ENCODE peak calls at places on chromosomes 2 and 18, in four cellular contexts. E, R, M and S are unnamed samples.

GRCh38 chr2:145751155-145751554 is 1231.2 kb upstream of the ZEB2 start:
- DNase-seq in E (no peak), M (no peak), R (no peak), S (no peak)

GRCh38 chr18:32138332-32138731 is 46.7 kb downstream of the RNF138 start:
- DNase-seq in M (no peak), E (no peak), R (no peak), S (no peak)

GRCh38 chr2:18603867-18604572 is 14.7 kb upstream of the NT5C1B start:
- DNase-seq in E (no peak), M (no peak), R (no peak), S (no peak)

GRCh38 chr2:20803287-20803686 is 19.6 kb downstream of the LDAH start:
- DNase-seq in R (no peak), M (no peak), E (no peak), S (no peak)

GRCh38 chr2:219496781-219497494 is 1.8 kb upstream of the GMPPA start:
- DNase-seq in E (peak; percentile 80), M (no peak), R (peak; percentile 38), S (no peak)

GRCh38 chr2:240232264-240232915 is 91.9 kb upstream of the OTOS start:
- DNase-seq in E (peak; percentile 67), M (no peak), R (peak; percentile 7), S (no peak)

GRCh38 chr2:42274872-42275271 is 86.1 kb downstream of the COX7A2L start:
- DNase-seq in R (no peak), E (no peak), M (no peak), S (no peak)

GRCh38 chr18:39596891-39597290 is 2031.3 kb upstream of the CELF4 start:
- DNase-seq in R (peak; percentile 16), M (no peak), E (no peak), S (no peak)

GRCh38 chr2:240227538-240228428 is 87.3 kb upstream of the OTOS start:
- DNase-seq in R (no peak), E (peak; percentile 44), M (no peak), S (no peak)

GRCh38 chr2:185012643-185013042 is 414.3 kb downstream of the ZNF804A start:
- DNase-seq in E (no peak), R (no peak), M (peak; percentile 10), S (peak; percentile 13)

GRCh38 chr2:237391140-237391539 is 22.8 kb downstream of the COL6A3 start:
- DNase-seq in M (no peak), R (no peak), E (no peak), S (no peak)

GRCh38 chr2:52260904-52261303 is 1229.0 kb upstream of the NRXN1 start:
- DNase-seq in R (no peak), M (no peak), E (no peak), S (no peak)

GRCh38 chr18:2894131-2894840 is 47.5 kb downstream of the EMILIN2 start:
- DNase-seq in M (no peak), E (peak; percentile 44), R (no peak), S (no peak)

GRCh38 chr2:231640229-231640628 is 47.6 kb downstream of the TEX44 start:
- DNase-seq in M (no peak), E (no peak), R (no peak), S (no peak)

GRCh38 chr2:231644426-231644825 is 51.8 kb downstream of the TEX44 start:
- DNase-seq in R (no peak), E (no peak), M (no peak), S (no peak)

GRCh38 chr2:231640646-231641111 is 48.0 kb downstream of the TEX44 start:
- DNase-seq in M (peak; percentile 82), E (peak; percentile 86), R (peak; percentile 63), S (peak; percentile 43)

GRCh38 chr2:231643494-231643888 is 50.8 kb downstream of the TEX44 start:
- DNase-seq in R (no peak), E (no peak), M (no peak), S (no peak)

GRCh38 chr2:231642631-231643493 is 50.2 kb downstream of the TEX44 start:
- DNase-seq in M (peak; percentile 97), E (peak; percentile 98), R (peak; percentile 91), S (peak; percentile 98)
- H3K4me3 ChIP-seq in M (peak overlapping the region; percentile 16), E (peak overlapping the region; percentile 18), R (peak overlapping the region; percentile 4), S (peak overlapping the region; percentile 31)

DNA sequence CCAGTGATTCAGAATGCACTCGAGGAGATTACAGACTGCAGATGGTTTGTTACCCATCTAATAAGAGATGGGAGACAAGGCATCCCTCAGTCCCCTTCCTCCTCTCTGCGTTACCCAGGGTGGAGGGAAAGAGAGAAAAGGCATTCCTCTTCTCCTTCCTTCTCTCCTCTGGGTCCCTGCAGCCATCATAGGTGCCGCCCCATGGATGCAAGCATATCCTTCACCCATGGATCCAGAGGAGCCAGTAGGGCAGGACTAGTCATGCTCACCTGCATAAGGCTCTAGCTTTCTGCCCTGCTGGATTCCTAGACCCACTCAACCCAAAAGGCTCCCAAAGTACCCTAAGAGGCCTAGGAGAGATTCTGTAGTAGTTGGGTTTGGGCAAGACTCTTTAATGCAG is 20.4 kb downstream of the CMPK2 start:
- DNase-seq in E (no peak), M (peak; percentile 35), R (no peak), S (no peak)
- H3K9me3 ChIP-seq in E (peaks cover 93% of the 10 kb centered on the region), M (peaks cover 23% of the 10 kb centered on the region), R (peaks cover 60% of the 10 kb centered on the region), S (peaks cover 34% of the 10 kb centered on the region)

GRCh38 chr2:96907405-96908041 is 37.6 kb upstream of the SEMA4C start:
- DNase-seq in M (no peak), R (peak; percentile 63), E (peak; percentile 98), S (peak; percentile 90)
- H3K4me3 ChIP-seq in M (no peak overlapping the region), R (no peak overlapping the region), E (peak overlapping the region; percentile 43), S (peak overlapping the region; percentile 21)

GRCh38 chr18:79890638-79891037 is 60.8 kb downstream of the SLC66A2 start:
- DNase-seq in R (no peak), E (no peak), M (no peak), S (no peak)
- H3K9me3 ChIP-seq in R (peaks cover 57% of the 10 kb centered on the region), E (peaks cover 80% of the 10 kb centered on the region), M (peaks cover 14% of the 10 kb centered on the region), S (peaks cover 29% of the 10 kb centered on the region)

DNA sequence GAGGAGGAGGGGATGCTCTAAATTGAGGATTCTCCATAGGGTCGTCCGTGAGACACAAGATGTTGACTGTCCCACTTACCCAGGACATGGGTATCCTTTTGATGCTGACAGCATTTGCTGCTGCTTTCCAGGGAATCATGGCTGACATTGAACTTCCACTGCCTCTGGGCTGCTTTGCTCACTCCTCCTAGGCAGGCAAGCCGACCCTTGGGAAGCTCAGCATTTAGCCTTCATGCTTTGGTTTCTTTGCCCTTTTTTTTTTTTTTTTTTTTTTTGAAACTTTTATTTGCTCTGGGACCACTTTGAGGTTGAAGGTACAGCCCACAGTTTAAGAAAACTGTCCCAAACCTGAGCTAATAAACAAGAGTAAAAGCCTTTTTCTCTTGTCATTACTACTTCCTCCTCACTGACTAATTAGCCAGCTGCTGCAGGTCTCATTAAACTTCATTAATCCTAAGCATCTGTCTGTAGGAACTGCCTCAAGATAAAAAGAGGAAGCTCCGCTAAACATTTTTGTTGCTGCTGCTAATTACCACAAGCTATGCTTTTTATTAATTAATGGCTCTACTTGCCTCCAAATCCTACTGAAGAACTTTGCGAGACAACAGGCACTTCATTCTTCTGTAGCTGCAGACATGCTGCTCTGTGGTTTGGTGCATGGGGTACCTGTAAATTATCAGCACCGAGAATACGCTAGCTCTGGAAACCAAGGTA is 125.4 kb downstream of the SPTBN1 start:
- DNase-seq in E (no peak), R (no peak), M (no peak), S (no peak)
- H3K4me3 ChIP-seq in E (no peak overlapping the region), R (no peak overlapping the region), M (no peak overlapping the region), S (no peak overlapping the region)